ENCODE peak calls at places on chromosomes 16 and 17, in nine cellular contexts. Y is foreskin keratinocyte, W is tibial nerve, F is prostate gland, U is stomach, K is A549, B is left ventricle myocardium inferior, X is uterus, Z is PC-3. E is an unnamed sample. For H3K4me1, the result is how much of the 10 kb centered on the place peaks cover.

GRCh38 chr17:80636356-80637285 is 92.0 kb downstream of the RPTOR start:
- DNase-seq in K (no peak), X (no peak), Y (no peak), Z (no peak), U (no peak), B (no peak), F (no peak), W (no peak), E (no peak)

GRCh38 chr16:2686912-2687507 is 4.7 kb downstream of the KCTD5 start:
- DNase-seq in Z (no peak), F (no peak), K (no peak), U (peak), B (no peak), X (no peak), Y (no peak), W (no peak), E (no peak)

GRCh38 chr17:78875738-78876597 is 27.0 kb downstream of the CEP295NL start:
- DNase-seq in K (no peak), X (no peak), W (no peak), Y (no peak), U (no peak), F (no peak), B (no peak), Z (peak), E (no peak)

GRCh38 chr16:81457326-81458133 is 12.9 kb downstream of the CMIP start:
- DNase-seq in Z (no peak), U (no peak), X (no peak), F (no peak), W (no peak), B (no peak), K (peak), Y (no peak), E (peak)

GRCh38 chr16:20866161-20866772 is 33.9 kb downstream of the DCUN1D3 start:
- DNase-seq in U (peak), Z (peak), X (no peak), B (no peak), K (peak), Y (peak), F (no peak), W (no peak), E (no peak)

GRCh38 chr17:80901319-80901718 is 90.3 kb upstream of the CHMP6 start:
- DNase-seq in Z (no peak), Y (peak), B (no peak), F (no peak), X (no peak), W (no peak), K (no peak), U (no peak), E (no peak)

GRCh38 chr16:83125999-83126568 is 499.3 kb downstream of the CDH13 start:
- DNase-seq in W (no peak), B (no peak), K (no peak), Z (no peak), Y (no peak), U (no peak), X (no peak), F (no peak), E (no peak)

GRCh38 chr17:65456368-65457151 is 104.9 kb downstream of the AXIN2 start:
- DNase-seq in W (no peak), F (no peak), K (no peak), B (no peak), X (no peak), Z (no peak), U (no peak), Y (no peak), E (no peak)

GRCh38 chr17:688100-688989 is 26.3 kb downstream of the VPS53 start:
- DNase-seq in Z (no peak), W (peak), F (no peak), X (no peak), B (no peak), K (no peak), Y (no peak), U (no peak), E (no peak)

GRCh38 chr16:22355487-22355908 is 18.9 kb downstream of the CDR2 start:
- DNase-seq in X (no peak), U (no peak), Z (no peak), Y (no peak), K (no peak), F (no peak), B (no peak), W (no peak), E (no peak)

GRCh38 chr16:15644306-15644961 is 1.5 kb upstream of the MARF1 start:
- DNase-seq in U (no peak), F (peak), B (no peak), W (no peak), Z (peak), X (no peak), Y (peak), K (no peak), E (no peak)

GRCh38 chr17:82665891-82666290 is 17.6 kb upstream of the WDR45B start:
- DNase-seq in B (no peak), X (no peak), U (no peak), Z (no peak), Y (no peak), W (no peak), K (no peak), F (no peak), E (no peak)

GRCh38 chr16:27805828-27806351 is 255.9 kb downstream of the KATNIP start:
- DNase-seq in B (no peak), F (no peak), U (no peak), K (no peak), X (no peak), W (no peak), Y (no peak), Z (no peak), E (no peak)

GRCh38 chr16:19008245-19008644 is 24.5 kb downstream of the TMC7 start:
- DNase-seq in F (no peak), W (no peak), Z (peak), B (no peak), U (no peak), X (no peak), K (no peak), Y (no peak), E (no peak)

GRCh38 chr16:969508-970378 is 1.0 kb downstream of the LMF1 start:
- DNase-seq in F (no peak), Y (no peak), B (peak), W (no peak), K (no peak), X (no peak), Z (peak), U (no peak), E (peak)

GRCh38 chr16:4370151-4370550 is 1.5 kb upstream of the VASN start:
- DNase-seq in F (no peak), X (no peak), K (no peak), Y (no peak), U (no peak), W (no peak), Z (no peak), B (no peak), E (no peak)

GRCh38 chr17:17109896-17110295 is 67.6 kb downstream of the MPRIP start:
- DNase-seq in W (peak), X (no peak), U (peak), B (no peak), Y (no peak), Z (no peak), K (no peak), F (no peak), E (no peak)

GRCh38 chr17:17385502-17385901 is 82.3 kb downstream of the NT5M start:
- DNase-seq in B (no peak), K (no peak), F (no peak), U (no peak), X (no peak), Z (no peak), Y (no peak), W (no peak), E (no peak)

GRCh38 chr17:8176197-8176940 is at the start of gene TMEM107:
- DNase-seq in U (peak), W (peak), B (peak), K (peak), X (peak), Z (peak), Y (no peak), F (peak), E (peak)

GRCh38 chr16:69535123-69536050 is 30.4 kb upstream of the NFAT5 start:
- DNase-seq in Y (peak), B (no peak), U (no peak), K (no peak), F (no peak), X (no peak), W (no peak), Z (no peak), E (no peak)

GRCh38 chr17:79223953-79224352 is 149.3 kb downstream of the ENGASE start:
- DNase-seq in Y (no peak), Z (no peak), F (no peak), B (no peak), K (no peak), W (no peak), U (no peak), X (no peak), E (no peak)

GRCh38 chr17:77400445-77400870 is 259.7 kb downstream of the SEC14L1 start:
- DNase-seq in W (no peak), Z (no peak), X (no peak), K (no peak), U (peak), F (no peak), Y (no peak), B (peak), E (no peak)

GRCh38 chr17:42680331-42680808 is 1.3 kb downstream of the CCR10 start:
- DNase-seq in U (no peak), Y (no peak), W (peak), X (peak), B (no peak), F (no peak), K (no peak), Z (no peak), E (peak)

GRCh38 chr17:2056221-2057129 is 1.6 kb downstream of the HIC1 start:
- DNase-seq in F (no peak), W (no peak), Z (no peak), X (peak), U (no peak), B (no peak), Y (no peak), K (no peak), E (peak)
- TF ChIP-seq CTCF in F (no peak), W (no peak), Z (no peak), X (no peak), U (no peak), B (peak), Y (no peak), K (no peak), E (no peak)

DNA sequence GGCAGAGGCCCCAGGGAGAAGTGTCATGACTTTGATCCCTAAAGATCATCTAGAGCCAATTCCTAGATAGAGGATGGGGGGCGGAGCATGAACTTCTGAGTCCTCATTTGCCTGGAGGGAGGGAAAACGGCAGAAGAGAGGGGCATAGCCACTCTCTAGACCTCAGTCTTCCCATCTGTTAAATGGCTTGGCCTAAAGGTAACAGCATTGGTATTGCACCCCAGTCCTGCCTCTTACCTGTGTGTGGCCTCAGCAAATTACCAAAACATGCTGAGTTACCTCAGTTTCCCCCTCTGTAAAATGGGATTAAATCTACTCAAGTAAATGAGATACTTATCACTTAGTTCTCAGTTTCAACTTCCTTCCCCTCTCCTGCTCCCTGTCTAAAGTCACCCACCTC is 47.5 kb downstream of the CNGB1 start:
- DNase-seq in U (no peak), Z (no peak), F (no peak), K (no peak), X (no peak), W (no peak), Y (no peak), B (no peak), E (no peak)
- H3K4me1 ChIP-seq in U (under half), Z (under half), F (under half), K (under half), X (under half), W (under half), Y (under half), B (under half), E (under half)

GRCh38 chr16:71257768-71258167 is 27.2 kb upstream of the HYDIN start:
- DNase-seq in W (no peak), K (no peak), B (no peak), F (no peak), X (no peak), Y (no peak), U (no peak), Z (no peak), E (no peak)
- H3K27ac ChIP-seq in W (no peak), K (no peak), B (no peak), F (no peak), X (no peak), Y (no peak), U (no peak), Z (no peak), E (no peak)

DNA sequence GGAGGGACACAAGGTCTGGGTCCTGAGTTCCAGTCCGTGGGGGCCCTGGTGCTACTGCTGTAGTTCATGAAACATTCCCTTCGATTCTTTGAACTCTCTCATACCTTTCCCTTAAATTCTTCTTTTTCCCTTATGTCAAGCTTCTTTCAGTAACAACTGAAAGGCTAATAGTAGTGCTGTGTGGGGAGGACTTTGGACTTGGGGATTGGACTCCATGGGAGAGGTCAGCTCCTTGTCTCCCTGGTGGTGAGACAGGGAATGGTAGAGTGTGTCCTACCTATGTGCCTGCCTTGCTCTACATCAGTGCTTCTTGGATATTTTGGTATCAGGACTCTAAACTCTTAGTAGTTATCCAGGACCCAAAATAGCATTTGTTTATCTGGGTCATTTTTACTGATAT is 628.1 kb downstream of the WWOX start:
- DNase-seq in B (no peak), W (no peak), Z (no peak), U (no peak), K (no peak), F (no peak), X (no peak), Y (no peak), E (no peak)
- TF ChIP-seq CTCF in B (no peak), W (no peak), Z (no peak), U (no peak), K (no peak), F (no peak), X (no peak), Y (no peak), E (no peak)

GRCh38 chr17:73625006-73625405 is 19.2 kb downstream of the SDK2 start:
- DNase-seq in K (no peak), Z (no peak), F (peak), X (no peak), B (no peak), U (no peak), W (no peak), Y (peak), E (no peak)

GRCh38 chr17:73622381-73622780 is 21.9 kb downstream of the SDK2 start:
- DNase-seq in Z (no peak), W (no peak), U (no peak), B (no peak), Y (no peak), F (no peak), X (no peak), K (no peak), E (no peak)

GRCh38 chr17:73625975-73626706 is 18.1 kb downstream of the SDK2 start:
- DNase-seq in Y (peak), B (peak), K (no peak), X (no peak), F (peak), W (no peak), Z (no peak), U (no peak), E (peak)

GRCh38 chr17:73623247-73623646 is 21.0 kb downstream of the SDK2 start:
- DNase-seq in X (no peak), Y (no peak), F (no peak), B (no peak), W (no peak), U (no peak), K (no peak), Z (no peak), E (no peak)

DNA sequence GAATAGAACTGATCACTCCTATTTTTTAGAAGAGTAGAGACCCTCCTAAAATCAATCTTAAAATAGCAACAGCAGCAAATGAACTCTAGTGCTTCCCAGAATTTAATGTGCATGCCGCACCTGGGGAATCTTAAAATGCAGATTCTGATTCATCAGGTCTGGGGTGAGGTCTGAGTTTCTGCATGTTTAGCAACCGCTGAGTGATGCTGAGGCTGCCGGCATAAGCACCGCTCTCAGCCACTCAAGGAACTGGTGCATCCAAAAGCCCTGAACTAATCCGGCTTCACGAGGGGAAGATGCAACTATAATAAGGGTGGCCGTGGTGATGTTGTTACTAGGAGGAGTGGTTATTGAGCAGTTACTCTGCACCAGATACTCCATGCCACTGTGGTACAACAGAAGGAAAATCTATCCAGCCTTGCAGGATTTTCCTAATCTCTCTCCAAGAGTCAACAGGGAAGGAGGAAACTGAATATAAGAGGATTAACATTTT is 19.7 kb downstream of the SDK2 start:
- DNase-seq in Y (no peak), W (no peak), K (no peak), Z (no peak), F (no peak), B (no peak), U (no peak), X (no peak), E (no peak)
- H3K4me1 ChIP-seq in Y (under half), W (under half), K (under half), Z (under half), F (under half), B (under half), U (under half), X (under half), E (under half)

GRCh38 chr16:72891291-72892227 is 156.4 kb downstream of the ZFHX3 start:
- DNase-seq in F (no peak), Y (no peak), Z (no peak), B (no peak), X (no peak), K (no peak), W (no peak), U (no peak), E (no peak)
- H3K27ac ChIP-seq in F (no peak), Y (no peak), Z (no peak), B (no peak), X (no peak), K (no peak), W (no peak), U (no peak), E (peak)

GRCh38 chr17:19316756-19317358 is 45.7 kb downstream of the B9D1 start:
- DNase-seq in Z (no peak), Y (no peak), F (no peak), B (no peak), X (no peak), U (no peak), K (no peak), W (no peak), E (no peak)

GRCh38 chr17:19318611-19319010 is 43.9 kb downstream of the B9D1 start:
- DNase-seq in U (no peak), Z (no peak), B (no peak), K (no peak), W (no peak), Y (no peak), F (no peak), X (no peak), E (no peak)

GRCh38 chr17:19315104-19315503 is 47.4 kb downstream of the B9D1 start:
- DNase-seq in B (no peak), Z (no peak), Y (no peak), W (no peak), U (no peak), F (no peak), K (no peak), X (no peak), E (no peak)

GRCh38 chr17:19319771-19320505 is 42.6 kb downstream of the B9D1 start:
- DNase-seq in X (no peak), K (no peak), F (no peak), W (no peak), U (no peak), B (no peak), Y (no peak), Z (no peak), E (no peak)

GRCh38 chr17:19317359-19318095 is 45.0 kb downstream of the B9D1 start:
- DNase-seq in X (peak), W (peak), F (no peak), B (peak), U (peak), K (no peak), Z (no peak), Y (no peak), E (peak)
- TF ChIP-seq CTCF in X (peak), W (no peak), F (peak), B (peak), U (no peak), K (peak), Z (peak), Y (peak), E (peak)

GRCh38 chr16:87855852-87856715 is 13.2 kb downstream of the SLC7A5 start:
- DNase-seq in W (peak), U (peak), K (no peak), B (peak), Z (peak), Y (no peak), F (peak), X (no peak), E (peak)

GRCh38 chr16:87856796-87857228 is 12.5 kb downstream of the SLC7A5 start:
- DNase-seq in U (no peak), K (peak), B (no peak), W (no peak), Z (no peak), Y (no peak), X (no peak), F (no peak), E (peak)

GRCh38 chr16:87864331-87864989 is 4.8 kb downstream of the SLC7A5 start:
- DNase-seq in U (no peak), Y (no peak), X (no peak), Z (peak), F (no peak), W (no peak), B (no peak), K (no peak), E (no peak)

GRCh38 chr16:87854907-87855683 is 14.2 kb downstream of the SLC7A5 start:
- DNase-seq in Z (no peak), W (no peak), B (no peak), U (no peak), K (no peak), F (no peak), Y (no peak), X (no peak), E (no peak)

GRCh38 chr16:87860553-87861299 is 8.6 kb downstream of the SLC7A5 start:
- DNase-seq in X (no peak), F (no peak), Y (no peak), K (peak), Z (peak), W (no peak), B (no peak), U (no peak), E (peak)
- H3K4me1 ChIP-seq in X (under half), F (under half), Y (under half), K (half or more), Z (under half), W (under half), B (under half), U (half or more), E (under half)